ENCODE peak calls at places on chromosome X, in ten cellular contexts. One of them, this sample, is unnamed.

GRCh38 chrX:140273921-140274320 is 230.9 kb downstream of the SOX3 start:
- DNase-seq in HL-60: no peak
- DNase-seq in MCF 10A: no peak
- DNase-seq in stomach: no peak
- DNase-seq in activated CD8-positive, alpha-beta T cell treated with anti-CD3 and anti-CD28 coated beads for 36 hours: no peak
- DNase-seq in mesothelial cell of epicardium: no peak
- DNase-seq in psoas muscle: no peak
- DNase-seq in pancreas: no peak
- DNase-seq in choroid plexus epithelial cell: no peak
- DNase-seq in hepatocyte: no peak
- DNase-seq in this sample: no peak

GRCh38 chrX:111407948-111408347 is 4.0 kb downstream of the DCX start:
- DNase-seq in MCF 10A: no peak
- DNase-seq in stomach: no peak
- DNase-seq in activated CD8-positive, alpha-beta T cell treated with anti-CD3 and anti-CD28 coated beads for 36 hours: no peak
- DNase-seq in mesothelial cell of epicardium: no peak
- DNase-seq in hepatocyte: no peak
- DNase-seq in HL-60: no peak
- DNase-seq in psoas muscle: no peak
- DNase-seq in choroid plexus epithelial cell: no peak
- DNase-seq in pancreas: no peak
- DNase-seq in this sample: no peak

GRCh38 chrX:41526925-41527324 is 79.8 kb downstream of the NYX start:
- DNase-seq in stomach: no peak
- DNase-seq in mesothelial cell of epicardium: no peak
- DNase-seq in hepatocyte: no peak
- DNase-seq in choroid plexus epithelial cell: peak
- DNase-seq in pancreas: no peak
- DNase-seq in HL-60: no peak
- DNase-seq in psoas muscle: no peak
- DNase-seq in MCF 10A: no peak
- DNase-seq in activated CD8-positive, alpha-beta T cell treated with anti-CD3 and anti-CD28 coated beads for 36 hours: peak
- DNase-seq in this sample: no peak

GRCh38 chrX:27715610-27716009 is 92.2 kb upstream of the MAGEB10 start:
- DNase-seq in HL-60: no peak
- DNase-seq in stomach: no peak
- DNase-seq in hepatocyte: no peak
- DNase-seq in choroid plexus epithelial cell: no peak
- DNase-seq in psoas muscle: no peak
- DNase-seq in activated CD8-positive, alpha-beta T cell treated with anti-CD3 and anti-CD28 coated beads for 36 hours: no peak
- DNase-seq in pancreas: no peak
- DNase-seq in MCF 10A: no peak
- DNase-seq in mesothelial cell of epicardium: no peak
- DNase-seq in this sample: no peak

GRCh38 chrX:48505481-48505880 is 3.3 kb upstream of the PORCN start:
- DNase-seq in choroid plexus epithelial cell: no peak
- DNase-seq in MCF 10A: no peak
- DNase-seq in hepatocyte: no peak
- DNase-seq in psoas muscle: no peak
- DNase-seq in HL-60: no peak
- DNase-seq in stomach: no peak
- DNase-seq in pancreas: no peak
- DNase-seq in activated CD8-positive, alpha-beta T cell treated with anti-CD3 and anti-CD28 coated beads for 36 hours: no peak
- DNase-seq in mesothelial cell of epicardium: no peak
- DNase-seq in this sample: no peak

GRCh38 chrX:70253377-70254062 is 6.5 kb downstream of the P2RY4 start:
- DNase-seq in mesothelial cell of epicardium: no peak
- DNase-seq in psoas muscle: no peak
- DNase-seq in pancreas: no peak
- DNase-seq in activated CD8-positive, alpha-beta T cell treated with anti-CD3 and anti-CD28 coated beads for 36 hours: no peak
- DNase-seq in hepatocyte: no peak
- DNase-seq in choroid plexus epithelial cell: no peak
- DNase-seq in MCF 10A: peak
- DNase-seq in stomach: no peak
- DNase-seq in HL-60: no peak
- DNase-seq in this sample: no peak

GRCh38 chrX:77899081-77899828 is at the start of gene COX7B:
- DNase-seq in MCF 10A: peak
- DNase-seq in HL-60: peak
- DNase-seq in mesothelial cell of epicardium: no peak
- DNase-seq in pancreas: no peak
- DNase-seq in stomach: peak
- DNase-seq in choroid plexus epithelial cell: peak
- DNase-seq in psoas muscle: peak
- DNase-seq in hepatocyte: peak
- DNase-seq in activated CD8-positive, alpha-beta T cell treated with anti-CD3 and anti-CD28 coated beads for 36 hours: peak
- DNase-seq in this sample: peak

GRCh38 chrX:110167952-110168451 is 149.9 kb downstream of the AMMECR1 start:
- DNase-seq in mesothelial cell of epicardium: no peak
- DNase-seq in pancreas: peak
- DNase-seq in hepatocyte: no peak
- DNase-seq in activated CD8-positive, alpha-beta T cell treated with anti-CD3 and anti-CD28 coated beads for 36 hours: peak
- DNase-seq in choroid plexus epithelial cell: peak
- DNase-seq in stomach: no peak
- DNase-seq in HL-60: no peak
- DNase-seq in psoas muscle: peak
- DNase-seq in MCF 10A: peak
- DNase-seq in this sample: peak

GRCh38 chrX:82335772-82336171 is 1133.9 kb downstream of the SH3BGRL start:
- DNase-seq in HL-60: no peak
- DNase-seq in stomach: no peak
- DNase-seq in choroid plexus epithelial cell: no peak
- DNase-seq in pancreas: no peak
- DNase-seq in hepatocyte: no peak
- DNase-seq in psoas muscle: no peak
- DNase-seq in mesothelial cell of epicardium: no peak
- DNase-seq in MCF 10A: no peak
- DNase-seq in activated CD8-positive, alpha-beta T cell treated with anti-CD3 and anti-CD28 coated beads for 36 hours: no peak
- DNase-seq in this sample: peak

GRCh38 chrX:3527811-3528210 is 181.4 kb upstream of the MXRA5 start:
- DNase-seq in psoas muscle: no peak
- DNase-seq in mesothelial cell of epicardium: no peak
- DNase-seq in choroid plexus epithelial cell: no peak
- DNase-seq in hepatocyte: no peak
- DNase-seq in HL-60: no peak
- DNase-seq in activated CD8-positive, alpha-beta T cell treated with anti-CD3 and anti-CD28 coated beads for 36 hours: no peak
- DNase-seq in stomach: no peak
- DNase-seq in MCF 10A: no peak
- DNase-seq in pancreas: no peak
- DNase-seq in this sample: no peak

GRCh38 chrX:100654256-100654655 is 10.3 kb downstream of the SRPX2 start:
- DNase-seq in psoas muscle: no peak
- DNase-seq in choroid plexus epithelial cell: peak
- DNase-seq in mesothelial cell of epicardium: no peak
- DNase-seq in stomach: no peak
- DNase-seq in activated CD8-positive, alpha-beta T cell treated with anti-CD3 and anti-CD28 coated beads for 36 hours: no peak
- DNase-seq in MCF 10A: peak
- DNase-seq in HL-60: no peak
- DNase-seq in pancreas: no peak
- DNase-seq in hepatocyte: peak
- DNase-seq in this sample: peak
- TF ChIP-seq CTCF in psoas muscle: no peak
- TF ChIP-seq CTCF in choroid plexus epithelial cell: peak
- TF ChIP-seq CTCF in mesothelial cell of epicardium: no peak
- TF ChIP-seq CTCF in stomach: no peak
- TF ChIP-seq CTCF in activated CD8-positive, alpha-beta T cell treated with anti-CD3 and anti-CD28 coated beads for 36 hours: no peak
- TF ChIP-seq CTCF in MCF 10A: no peak
- TF ChIP-seq CTCF in HL-60: no peak
- TF ChIP-seq CTCF in pancreas: no peak
- TF ChIP-seq CTCF in hepatocyte: peak
- TF ChIP-seq CTCF in this sample: no peak

DNA sequence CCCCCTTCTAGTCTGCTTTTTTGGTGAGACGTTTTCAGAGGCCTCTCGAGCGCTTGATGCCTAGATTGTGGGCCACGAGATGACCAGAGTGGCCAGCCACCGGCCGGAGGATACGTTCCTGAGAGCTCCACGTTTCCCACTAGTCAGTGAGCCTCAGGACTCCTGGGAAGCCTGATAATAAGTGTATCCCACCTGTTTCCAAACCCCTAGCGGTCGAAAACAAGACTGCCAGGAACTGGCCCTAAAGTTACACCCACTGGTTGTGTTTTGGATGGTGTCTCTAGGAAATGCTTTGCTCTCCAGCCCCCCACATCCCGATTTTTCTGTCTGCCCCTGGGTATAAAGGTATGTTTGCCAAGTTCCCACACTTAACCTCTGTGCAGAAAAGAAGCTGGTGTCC is 4.6 kb upstream of the RS1 start:
- DNase-seq in mesothelial cell of epicardium: no peak
- DNase-seq in pancreas: no peak
- DNase-seq in HL-60: no peak
- DNase-seq in MCF 10A: no peak
- DNase-seq in stomach: no peak
- DNase-seq in activated CD8-positive, alpha-beta T cell treated with anti-CD3 and anti-CD28 coated beads for 36 hours: no peak
- DNase-seq in psoas muscle: no peak
- DNase-seq in choroid plexus epithelial cell: peak
- DNase-seq in hepatocyte: peak
- DNase-seq in this sample: no peak
- TF ChIP-seq CTCF in mesothelial cell of epicardium: peak
- TF ChIP-seq CTCF in pancreas: no peak
- TF ChIP-seq CTCF in HL-60: no peak
- TF ChIP-seq CTCF in MCF 10A: no peak
- TF ChIP-seq CTCF in stomach: no peak
- TF ChIP-seq CTCF in activated CD8-positive, alpha-beta T cell treated with anti-CD3 and anti-CD28 coated beads for 36 hours: no peak
- TF ChIP-seq CTCF in psoas muscle: no peak
- TF ChIP-seq CTCF in choroid plexus epithelial cell: peak
- TF ChIP-seq CTCF in hepatocyte: peak
- TF ChIP-seq CTCF in this sample: no peak

DNA sequence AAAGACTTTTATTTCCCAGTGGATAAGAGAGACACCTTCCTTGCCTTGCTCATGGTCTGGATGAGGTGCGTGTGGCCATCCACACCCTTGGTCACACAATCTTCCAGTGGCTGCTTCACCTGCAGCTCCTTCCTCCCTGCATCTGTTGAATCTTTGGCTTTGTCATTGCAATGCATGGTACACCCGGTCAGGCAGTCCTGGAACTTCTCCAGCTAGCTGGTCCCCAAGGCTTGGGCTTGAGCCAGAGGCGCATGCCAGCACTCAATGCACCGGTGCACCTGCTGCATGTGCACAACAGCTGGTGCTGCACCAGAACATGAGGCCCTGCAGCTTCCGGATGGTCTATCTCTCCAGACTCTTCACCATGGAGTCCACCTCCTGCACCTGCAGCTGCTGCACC is 31.7 kb downstream of the SCML1 start:
- DNase-seq in HL-60: no peak
- DNase-seq in mesothelial cell of epicardium: no peak
- DNase-seq in stomach: no peak
- DNase-seq in hepatocyte: no peak
- DNase-seq in choroid plexus epithelial cell: no peak
- DNase-seq in psoas muscle: no peak
- DNase-seq in MCF 10A: no peak
- DNase-seq in pancreas: no peak
- DNase-seq in activated CD8-positive, alpha-beta T cell treated with anti-CD3 and anti-CD28 coated beads for 36 hours: no peak
- DNase-seq in this sample: no peak
- TF ChIP-seq CTCF in HL-60: no peak
- TF ChIP-seq CTCF in mesothelial cell of epicardium: no peak
- TF ChIP-seq CTCF in stomach: no peak
- TF ChIP-seq CTCF in hepatocyte: no peak
- TF ChIP-seq CTCF in choroid plexus epithelial cell: no peak
- TF ChIP-seq CTCF in psoas muscle: no peak
- TF ChIP-seq CTCF in MCF 10A: no peak
- TF ChIP-seq CTCF in pancreas: no peak
- TF ChIP-seq CTCF in activated CD8-positive, alpha-beta T cell treated with anti-CD3 and anti-CD28 coated beads for 36 hours: no peak
- TF ChIP-seq CTCF in this sample: no peak

GRCh38 chrX:38313190-38313589 is 14.1 kb downstream of the RPGR start:
- DNase-seq in choroid plexus epithelial cell: peak
- DNase-seq in HL-60: no peak
- DNase-seq in mesothelial cell of epicardium: no peak
- DNase-seq in psoas muscle: no peak
- DNase-seq in stomach: no peak
- DNase-seq in MCF 10A: peak
- DNase-seq in pancreas: no peak
- DNase-seq in activated CD8-positive, alpha-beta T cell treated with anti-CD3 and anti-CD28 coated beads for 36 hours: no peak
- DNase-seq in hepatocyte: no peak
- DNase-seq in this sample: no peak

GRCh38 chrX:38318606-38319005 is 8.7 kb downstream of the RPGR start:
- DNase-seq in activated CD8-positive, alpha-beta T cell treated with anti-CD3 and anti-CD28 coated beads for 36 hours: no peak
- DNase-seq in choroid plexus epithelial cell: no peak
- DNase-seq in psoas muscle: no peak
- DNase-seq in HL-60: no peak
- DNase-seq in stomach: no peak
- DNase-seq in hepatocyte: no peak
- DNase-seq in pancreas: no peak
- DNase-seq in mesothelial cell of epicardium: no peak
- DNase-seq in MCF 10A: no peak
- DNase-seq in this sample: no peak

GRCh38 chrX:38312436-38312835 is 14.9 kb downstream of the RPGR start:
- DNase-seq in mesothelial cell of epicardium: no peak
- DNase-seq in choroid plexus epithelial cell: peak
- DNase-seq in pancreas: no peak
- DNase-seq in MCF 10A: peak
- DNase-seq in HL-60: no peak
- DNase-seq in hepatocyte: no peak
- DNase-seq in psoas muscle: no peak
- DNase-seq in activated CD8-positive, alpha-beta T cell treated with anti-CD3 and anti-CD28 coated beads for 36 hours: no peak
- DNase-seq in stomach: no peak
- DNase-seq in this sample: no peak

GRCh38 chrX:38318196-38318595 is 9.1 kb downstream of the RPGR start:
- DNase-seq in hepatocyte: no peak
- DNase-seq in stomach: no peak
- DNase-seq in choroid plexus epithelial cell: peak
- DNase-seq in MCF 10A: no peak
- DNase-seq in activated CD8-positive, alpha-beta T cell treated with anti-CD3 and anti-CD28 coated beads for 36 hours: no peak
- DNase-seq in psoas muscle: no peak
- DNase-seq in pancreas: no peak
- DNase-seq in mesothelial cell of epicardium: no peak
- DNase-seq in HL-60: peak
- DNase-seq in this sample: no peak

GRCh38 chrX:38315186-38315585 is 12.1 kb downstream of the RPGR start:
- DNase-seq in mesothelial cell of epicardium: no peak
- DNase-seq in stomach: no peak
- DNase-seq in HL-60: no peak
- DNase-seq in MCF 10A: no peak
- DNase-seq in choroid plexus epithelial cell: no peak
- DNase-seq in hepatocyte: no peak
- DNase-seq in activated CD8-positive, alpha-beta T cell treated with anti-CD3 and anti-CD28 coated beads for 36 hours: no peak
- DNase-seq in psoas muscle: no peak
- DNase-seq in pancreas: no peak
- DNase-seq in this sample: no peak
- TF ChIP-seq CTCF in mesothelial cell of epicardium: no peak
- TF ChIP-seq CTCF in stomach: no peak
- TF ChIP-seq CTCF in HL-60: no peak
- TF ChIP-seq CTCF in MCF 10A: no peak
- TF ChIP-seq CTCF in choroid plexus epithelial cell: no peak
- TF ChIP-seq CTCF in hepatocyte: no peak
- TF ChIP-seq CTCF in activated CD8-positive, alpha-beta T cell treated with anti-CD3 and anti-CD28 coated beads for 36 hours: no peak
- TF ChIP-seq CTCF in psoas muscle: no peak
- TF ChIP-seq CTCF in pancreas: no peak
- TF ChIP-seq CTCF in this sample: no peak

GRCh38 chrX:120299928-120300327 is 11.3 kb downstream of the TMEM255A start:
- DNase-seq in mesothelial cell of epicardium: no peak
- DNase-seq in choroid plexus epithelial cell: no peak
- DNase-seq in psoas muscle: no peak
- DNase-seq in pancreas: no peak
- DNase-seq in stomach: no peak
- DNase-seq in HL-60: no peak
- DNase-seq in MCF 10A: peak
- DNase-seq in activated CD8-positive, alpha-beta T cell treated with anti-CD3 and anti-CD28 coated beads for 36 hours: no peak
- DNase-seq in hepatocyte: no peak
- DNase-seq in this sample: peak
- TF ChIP-seq CTCF in mesothelial cell of epicardium: no peak
- TF ChIP-seq CTCF in choroid plexus epithelial cell: peak
- TF ChIP-seq CTCF in psoas muscle: no peak
- TF ChIP-seq CTCF in pancreas: no peak
- TF ChIP-seq CTCF in stomach: no peak
- TF ChIP-seq CTCF in HL-60: no peak
- TF ChIP-seq CTCF in MCF 10A: no peak
- TF ChIP-seq CTCF in activated CD8-positive, alpha-beta T cell treated with anti-CD3 and anti-CD28 coated beads for 36 hours: no peak
- TF ChIP-seq CTCF in hepatocyte: peak
- TF ChIP-seq CTCF in this sample: no peak

GRCh38 chrX:37302569-37302968 is 46.6 kb upstream of the PRRG1 start:
- DNase-seq in pancreas: no peak
- DNase-seq in MCF 10A: peak
- DNase-seq in mesothelial cell of epicardium: no peak
- DNase-seq in HL-60: no peak
- DNase-seq in stomach: no peak
- DNase-seq in choroid plexus epithelial cell: peak
- DNase-seq in hepatocyte: peak
- DNase-seq in psoas muscle: no peak
- DNase-seq in activated CD8-positive, alpha-beta T cell treated with anti-CD3 and anti-CD28 coated beads for 36 hours: no peak
- DNase-seq in this sample: peak
- TF ChIP-seq CTCF in pancreas: no peak
- TF ChIP-seq CTCF in MCF 10A: peak
- TF ChIP-seq CTCF in mesothelial cell of epicardium: no peak
- TF ChIP-seq CTCF in HL-60: no peak
- TF ChIP-seq CTCF in stomach: no peak
- TF ChIP-seq CTCF in choroid plexus epithelial cell: peak
- TF ChIP-seq CTCF in hepatocyte: peak
- TF ChIP-seq CTCF in psoas muscle: peak
- TF ChIP-seq CTCF in activated CD8-positive, alpha-beta T cell treated with anti-CD3 and anti-CD28 coated beads for 36 hours: no peak
- TF ChIP-seq CTCF in this sample: no peak

This sample was measured in Calu3.